ENCODE peak calls at places on chromosomes 3 and 15, in ten cellular contexts. One of them, this sample, is unnamed.

GRCh38 chr15:25863067-25863967 is at the start of gene ATP10A:
- DNase-seq in SW 1271: no peak
- DNase-seq in AG04450: no peak
- DNase-seq in LoVo: no peak
- DNase-seq in Peyer's patch: no peak
- DNase-seq in ELR: peak; percentile 2
- DNase-seq in activated gamma-delta T cell treated with anti-CD3 and anti-CD28 coated beads, Interleukin-2, amount 50 U/mL, for 16 hours: no peak
- DNase-seq in foreskin melanocyte: peak; percentile 59
- DNase-seq in GM12891: no peak
- DNase-seq in NCI-H1105: no peak
- DNase-seq in this sample: no peak

GRCh38 chr3:16838561-16838960 is 46.2 kb upstream of the PLCL2 start:
- DNase-seq in ELR: no peak
- DNase-seq in AG04450: no peak
- DNase-seq in activated gamma-delta T cell treated with anti-CD3 and anti-CD28 coated beads, Interleukin-2, amount 50 U/mL, for 16 hours: no peak
- DNase-seq in Peyer's patch: no peak
- DNase-seq in SW 1271: no peak
- DNase-seq in foreskin melanocyte: peak; percentile 55
- DNase-seq in NCI-H1105: no peak
- DNase-seq in GM12891: no peak
- DNase-seq in LoVo: no peak
- DNase-seq in this sample: no peak

GRCh38 chr3:196976891-196977420 is 8.3 kb upstream of the PIGZ start:
- DNase-seq in LoVo: no peak
- DNase-seq in AG04450: no peak
- DNase-seq in NCI-H1105: no peak
- DNase-seq in ELR: no peak
- DNase-seq in GM12891: no peak
- DNase-seq in foreskin melanocyte: no peak
- DNase-seq in SW 1271: no peak
- DNase-seq in Peyer's patch: no peak
- DNase-seq in activated gamma-delta T cell treated with anti-CD3 and anti-CD28 coated beads, Interleukin-2, amount 50 U/mL, for 16 hours: no peak
- DNase-seq in this sample: no peak

GRCh38 chr3:195715583-195716266 is 5.1 kb upstream of the MUC20 start:
- DNase-seq in activated gamma-delta T cell treated with anti-CD3 and anti-CD28 coated beads, Interleukin-2, amount 50 U/mL, for 16 hours: no peak
- DNase-seq in ELR: peak; percentile 78
- DNase-seq in foreskin melanocyte: no peak
- DNase-seq in AG04450: no peak
- DNase-seq in GM12891: no peak
- DNase-seq in SW 1271: no peak
- DNase-seq in Peyer's patch: no peak
- DNase-seq in LoVo: peak; percentile 85
- DNase-seq in NCI-H1105: no peak
- DNase-seq in this sample: no peak

GRCh38 chr15:74133071-74133702 is 2.8 kb downstream of the ISLR2 start:
- DNase-seq in AG04450: no peak
- DNase-seq in GM12891: no peak
- DNase-seq in LoVo: no peak
- DNase-seq in Peyer's patch: no peak
- DNase-seq in foreskin melanocyte: no peak
- DNase-seq in SW 1271: no peak
- DNase-seq in ELR: peak; percentile 30
- DNase-seq in activated gamma-delta T cell treated with anti-CD3 and anti-CD28 coated beads, Interleukin-2, amount 50 U/mL, for 16 hours: no peak
- DNase-seq in NCI-H1105: no peak
- DNase-seq in this sample: no peak

GRCh38 chr3:141681390-141681780 is 56.7 kb upstream of the RNF7 start:
- DNase-seq in SW 1271: no peak
- DNase-seq in activated gamma-delta T cell treated with anti-CD3 and anti-CD28 coated beads, Interleukin-2, amount 50 U/mL, for 16 hours: no peak
- DNase-seq in LoVo: no peak
- DNase-seq in AG04450: no peak
- DNase-seq in GM12891: no peak
- DNase-seq in Peyer's patch: no peak
- DNase-seq in NCI-H1105: peak; percentile 36
- DNase-seq in ELR: no peak
- DNase-seq in foreskin melanocyte: no peak
- DNase-seq in this sample: no peak

GRCh38 chr3:144362126-144362525 is 390.5 kb downstream of the DIPK2A start:
- DNase-seq in AG04450: no peak
- DNase-seq in foreskin melanocyte: no peak
- DNase-seq in ELR: peak; percentile 14
- DNase-seq in SW 1271: no peak
- DNase-seq in NCI-H1105: no peak
- DNase-seq in Peyer's patch: no peak
- DNase-seq in activated gamma-delta T cell treated with anti-CD3 and anti-CD28 coated beads, Interleukin-2, amount 50 U/mL, for 16 hours: no peak
- DNase-seq in LoVo: no peak
- DNase-seq in GM12891: no peak
- DNase-seq in this sample: no peak

GRCh38 chr3:63251499-63251898 is 26.6 kb upstream of the SYNPR start:
- DNase-seq in LoVo: no peak
- DNase-seq in SW 1271: no peak
- DNase-seq in ELR: no peak
- DNase-seq in GM12891: no peak
- DNase-seq in foreskin melanocyte: no peak
- DNase-seq in Peyer's patch: no peak
- DNase-seq in NCI-H1105: no peak
- DNase-seq in AG04450: no peak
- DNase-seq in activated gamma-delta T cell treated with anti-CD3 and anti-CD28 coated beads, Interleukin-2, amount 50 U/mL, for 16 hours: no peak
- DNase-seq in this sample: no peak

GRCh38 chr15:100723323-100723801 is 121.0 kb downstream of the ASB7 start:
- DNase-seq in AG04450: no peak
- DNase-seq in LoVo: peak; percentile 83
- DNase-seq in Peyer's patch: no peak
- DNase-seq in SW 1271: no peak
- DNase-seq in foreskin melanocyte: no peak
- DNase-seq in GM12891: no peak
- DNase-seq in ELR: peak; percentile 26
- DNase-seq in NCI-H1105: no peak
- DNase-seq in activated gamma-delta T cell treated with anti-CD3 and anti-CD28 coated beads, Interleukin-2, amount 50 U/mL, for 16 hours: no peak
- DNase-seq in this sample: no peak

GRCh38 chr3:177906573-177907229 is 629.5 kb upstream of the KCNMB2 start:
- DNase-seq in AG04450: no peak
- DNase-seq in foreskin melanocyte: no peak
- DNase-seq in SW 1271: no peak
- DNase-seq in Peyer's patch: no peak
- DNase-seq in ELR: no peak
- DNase-seq in LoVo: no peak
- DNase-seq in GM12891: no peak
- DNase-seq in activated gamma-delta T cell treated with anti-CD3 and anti-CD28 coated beads, Interleukin-2, amount 50 U/mL, for 16 hours: no peak
- DNase-seq in NCI-H1105: no peak
- DNase-seq in this sample: no peak

GRCh38 chr3:83934208-83935150 is 1024.3 kb upstream of the CADM2 start:
- DNase-seq in activated gamma-delta T cell treated with anti-CD3 and anti-CD28 coated beads, Interleukin-2, amount 50 U/mL, for 16 hours: no peak
- DNase-seq in GM12891: no peak
- DNase-seq in Peyer's patch: no peak
- DNase-seq in foreskin melanocyte: peak; percentile 43
- DNase-seq in AG04450: no peak
- DNase-seq in SW 1271: peak; percentile 3
- DNase-seq in LoVo: peak; percentile 77
- DNase-seq in NCI-H1105: peak; percentile 2
- DNase-seq in ELR: no peak
- DNase-seq in this sample: no peak

GRCh38 chr3:43207628-43208085 is 78.7 kb upstream of the SNRK start:
- DNase-seq in ELR: peak; percentile 64
- DNase-seq in GM12891: no peak
- DNase-seq in NCI-H1105: no peak
- DNase-seq in foreskin melanocyte: no peak
- DNase-seq in LoVo: no peak
- DNase-seq in activated gamma-delta T cell treated with anti-CD3 and anti-CD28 coated beads, Interleukin-2, amount 50 U/mL, for 16 hours: no peak
- DNase-seq in AG04450: no peak
- DNase-seq in SW 1271: no peak
- DNase-seq in Peyer's patch: no peak
- DNase-seq in this sample: no peak

GRCh38 chr3:16050641-16051467 is 123.6 kb upstream of the GALNT15 start:
- DNase-seq in Peyer's patch: no peak
- DNase-seq in activated gamma-delta T cell treated with anti-CD3 and anti-CD28 coated beads, Interleukin-2, amount 50 U/mL, for 16 hours: no peak
- DNase-seq in LoVo: no peak
- DNase-seq in GM12891: no peak
- DNase-seq in foreskin melanocyte: no peak
- DNase-seq in ELR: no peak
- DNase-seq in SW 1271: no peak
- DNase-seq in NCI-H1105: no peak
- DNase-seq in AG04450: no peak
- DNase-seq in this sample: no peak

GRCh38 chr15:66785637-66786036 is 83.6 kb downstream of the SMAD6 start:
- DNase-seq in activated gamma-delta T cell treated with anti-CD3 and anti-CD28 coated beads, Interleukin-2, amount 50 U/mL, for 16 hours: no peak
- DNase-seq in GM12891: no peak
- DNase-seq in ELR: peak; percentile 66
- DNase-seq in SW 1271: no peak
- DNase-seq in NCI-H1105: no peak
- DNase-seq in Peyer's patch: no peak
- DNase-seq in foreskin melanocyte: no peak
- DNase-seq in LoVo: no peak
- DNase-seq in AG04450: peak; percentile 65
- DNase-seq in this sample: no peak

GRCh38 chr3:188037116-188037718 is 116.7 kb upstream of the LPP start:
- DNase-seq in GM12891: no peak
- DNase-seq in activated gamma-delta T cell treated with anti-CD3 and anti-CD28 coated beads, Interleukin-2, amount 50 U/mL, for 16 hours: no peak
- DNase-seq in ELR: peak; percentile 60
- DNase-seq in AG04450: no peak
- DNase-seq in SW 1271: no peak
- DNase-seq in Peyer's patch: no peak
- DNase-seq in LoVo: peak; percentile 60
- DNase-seq in foreskin melanocyte: no peak
- DNase-seq in NCI-H1105: no peak
- DNase-seq in this sample: no peak

GRCh38 chr3:81132995-81133394 is 628.5 kb downstream of the GBE1 start:
- DNase-seq in LoVo: no peak
- DNase-seq in foreskin melanocyte: no peak
- DNase-seq in SW 1271: no peak
- DNase-seq in NCI-H1105: no peak
- DNase-seq in GM12891: no peak
- DNase-seq in ELR: no peak
- DNase-seq in activated gamma-delta T cell treated with anti-CD3 and anti-CD28 coated beads, Interleukin-2, amount 50 U/mL, for 16 hours: no peak
- DNase-seq in Peyer's patch: no peak
- DNase-seq in AG04450: no peak
- DNase-seq in this sample: no peak

GRCh38 chr15:76190767-76191538 is 120.3 kb downstream of the ETFA start:
- DNase-seq in foreskin melanocyte: peak; percentile 54
- DNase-seq in NCI-H1105: peak; percentile 26
- DNase-seq in AG04450: peak; percentile 38
- DNase-seq in GM12891: peak; percentile 92
- DNase-seq in ELR: peak; percentile 82
- DNase-seq in activated gamma-delta T cell treated with anti-CD3 and anti-CD28 coated beads, Interleukin-2, amount 50 U/mL, for 16 hours: peak; percentile 53
- DNase-seq in Peyer's patch: peak; percentile 65
- DNase-seq in SW 1271: no peak
- DNase-seq in LoVo: peak; percentile 84
- DNase-seq in this sample: peak; percentile 88

GRCh38 chr3:2523251-2523836 is 424.7 kb downstream of the CNTN4 start:
- DNase-seq in GM12891: no peak
- DNase-seq in LoVo: no peak
- DNase-seq in SW 1271: no peak
- DNase-seq in AG04450: no peak
- DNase-seq in Peyer's patch: no peak
- DNase-seq in activated gamma-delta T cell treated with anti-CD3 and anti-CD28 coated beads, Interleukin-2, amount 50 U/mL, for 16 hours: no peak
- DNase-seq in foreskin melanocyte: no peak
- DNase-seq in ELR: no peak
- DNase-seq in NCI-H1105: no peak
- DNase-seq in this sample: no peak

GRCh38 chr15:73550190-73550589 is 83.0 kb downstream of the NPTN start:
- DNase-seq in GM12891: no peak
- DNase-seq in Peyer's patch: no peak
- DNase-seq in ELR: no peak
- DNase-seq in AG04450: no peak
- DNase-seq in NCI-H1105: no peak
- DNase-seq in SW 1271: no peak
- DNase-seq in foreskin melanocyte: no peak
- DNase-seq in LoVo: no peak
- DNase-seq in activated gamma-delta T cell treated with anti-CD3 and anti-CD28 coated beads, Interleukin-2, amount 50 U/mL, for 16 hours: no peak
- DNase-seq in this sample: no peak

GRCh38 chr15:63896336-63897115 is 62.8 kb upstream of the HERC1 start:
- DNase-seq in GM12891: peak; percentile 64
- DNase-seq in LoVo: no peak
- DNase-seq in foreskin melanocyte: no peak
- DNase-seq in activated gamma-delta T cell treated with anti-CD3 and anti-CD28 coated beads, Interleukin-2, amount 50 U/mL, for 16 hours: peak; percentile 18
- DNase-seq in Peyer's patch: peak; percentile 31
- DNase-seq in AG04450: no peak
- DNase-seq in NCI-H1105: no peak
- DNase-seq in ELR: peak; percentile 68
- DNase-seq in SW 1271: no peak
- DNase-seq in this sample: no peak

GRCh38 chr15:67369359-67369758 is 114.8 kb downstream of the IQCH start:
- DNase-seq in LoVo: no peak
- DNase-seq in Peyer's patch: no peak
- DNase-seq in NCI-H1105: no peak
- DNase-seq in foreskin melanocyte: no peak
- DNase-seq in activated gamma-delta T cell treated with anti-CD3 and anti-CD28 coated beads, Interleukin-2, amount 50 U/mL, for 16 hours: no peak
- DNase-seq in SW 1271: no peak
- DNase-seq in ELR: no peak
- DNase-seq in GM12891: no peak
- DNase-seq in AG04450: no peak
- DNase-seq in this sample: no peak